ENCODE peak calls at places on chromosomes 5 and 9, in five cellular contexts. R is stomach; V is HCT116; S is CD4-positive, alpha-beta memory T cell; A is Peyer's patch. B is an unnamed sample.

GRCh38 chr5:108193021-108193795 is 188.7 kb downstream of the FBXL17 start:
- DNase-seq in R (no peak), V (no peak), S (no peak), A (no peak), B (no peak)

GRCh38 chr9:126147186-126147585 is 179.4 kb upstream of the MVB12B start:
- DNase-seq in R (no peak), V (no peak), S (no peak), A (peak; percentile 10), B (no peak)

GRCh38 chr5:115815693-115816225 is 700 bp downstream of the CDO1 start:
- DNase-seq in R (no peak), V (no peak), S (no peak), A (no peak), B (peak; percentile 46)

GRCh38 chr5:179870403-179870903 is 11.8 kb upstream of the MRNIP start:
- DNase-seq in R (peak; percentile 62), V (no peak), S (no peak), A (no peak), B (peak; percentile 70)

GRCh38 chr9:18390393-18390792 is 83.6 kb upstream of the ADAMTSL1 start:
- DNase-seq in R (no peak), V (no peak), S (no peak), A (no peak), B (no peak)

GRCh38 chr5:74516217-74516636 is 124.3 kb downstream of the ENC1 start:
- DNase-seq in R (no peak), V (no peak), S (no peak), A (no peak), B (no peak)

GRCh38 chr5:142014911-142015584 is 2.2 kb upstream of the GNPDA1 start:
- DNase-seq in R (no peak), V (peak; percentile 69), S (peak; percentile 66), A (peak; percentile 35), B (no peak)

GRCh38 chr9:121942313-121942712 is 150.8 kb downstream of the TTLL11 start:
- DNase-seq in R (no peak), V (no peak), S (no peak), A (no peak), B (no peak)

GRCh38 chr9:120841930-120842684 is 615 bp downstream of the PSMD5 start:
- DNase-seq in R (no peak), V (no peak), S (no peak), A (no peak), B (no peak)

DNA sequence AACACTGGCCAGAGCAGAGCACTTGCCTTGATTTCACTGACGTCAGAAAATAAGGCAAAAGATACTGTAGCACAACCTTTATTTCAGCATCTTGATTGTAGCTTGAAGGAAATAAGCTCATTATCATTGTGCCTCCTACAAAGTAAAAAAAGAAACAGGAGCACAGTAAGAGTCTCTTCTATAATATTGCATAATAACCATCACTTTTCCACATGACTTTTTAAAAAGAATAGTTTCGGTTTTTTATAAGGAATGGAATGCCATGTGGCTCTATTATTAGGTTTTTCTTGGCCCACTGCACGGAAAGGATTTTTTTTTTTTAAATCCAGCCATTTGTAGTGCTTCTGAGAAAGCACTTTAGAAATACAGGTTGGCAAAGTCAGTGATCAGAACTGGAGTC is 655.3 kb downstream of the LRRC70 start:
- DNase-seq in R (no peak), V (no peak), S (no peak), A (no peak), B (no peak)
- H3K27ac ChIP-seq in R (no peak overlapping the region), V (no peak overlapping the region), S (no peak overlapping the region), A (no peak overlapping the region), B (no peak overlapping the region)

GRCh38 chr9:90128587-90129190 is 513.9 kb downstream of the DIRAS2 start:
- DNase-seq in R (no peak), V (no peak), S (no peak), A (no peak), B (no peak)
- H3K4me3 ChIP-seq in R (no peak overlapping the region), V (no peak overlapping the region), S (no peak overlapping the region), A (no peak overlapping the region), B (no peak overlapping the region)

GRCh38 chr5:125326114-125326513 is 579.7 kb upstream of the ZNF608 start:
- DNase-seq in R (peak; percentile 44), V (no peak), S (no peak), A (no peak), B (no peak)
- H3K36me3 ChIP-seq in R (no peaks in the 10 kb centered on the region), V (no peaks in the 10 kb centered on the region), S (no peaks in the 10 kb centered on the region), A (no peaks in the 10 kb centered on the region), B (no peaks in the 10 kb centered on the region)

GRCh38 chr5:77176429-77176828 is 34.1 kb upstream of the PDE8B start:
- DNase-seq in R (no peak), V (no peak), S (no peak), A (no peak), B (no peak)

GRCh38 chr5:77177576-77177975 is 32.9 kb upstream of the PDE8B start:
- DNase-seq in R (no peak), V (no peak), S (no peak), A (no peak), B (no peak)

GRCh38 chr5:77181596-77182304 is 28.7 kb upstream of the PDE8B start:
- DNase-seq in R (no peak), V (no peak), S (no peak), A (no peak), B (peak; percentile 58)

GRCh38 chr5:77180167-77181081 is 30.1 kb upstream of the PDE8B start:
- DNase-seq in R (peak; percentile 67), V (no peak), S (no peak), A (no peak), B (peak; percentile 70)

GRCh38 chr5:77181173-77181572 is 29.3 kb upstream of the PDE8B start:
- DNase-seq in R (no peak), V (no peak), S (no peak), A (no peak), B (no peak)
- H3K27ac ChIP-seq in R (no peak overlapping the region), V (no peak overlapping the region), S (no peak overlapping the region), A (no peak overlapping the region), B (no peak overlapping the region)

GRCh38 chr5:91311168-91311696 is 71.9 kb downstream of the ARRDC3 start:
- DNase-seq in R (no peak), V (no peak), S (no peak), A (no peak), B (no peak)
- H3K4me3 ChIP-seq in R (no peak overlapping the region), V (peak overlapping the region; percentile 0), S (no peak overlapping the region), A (no peak overlapping the region), B (no peak overlapping the region)

DNA sequence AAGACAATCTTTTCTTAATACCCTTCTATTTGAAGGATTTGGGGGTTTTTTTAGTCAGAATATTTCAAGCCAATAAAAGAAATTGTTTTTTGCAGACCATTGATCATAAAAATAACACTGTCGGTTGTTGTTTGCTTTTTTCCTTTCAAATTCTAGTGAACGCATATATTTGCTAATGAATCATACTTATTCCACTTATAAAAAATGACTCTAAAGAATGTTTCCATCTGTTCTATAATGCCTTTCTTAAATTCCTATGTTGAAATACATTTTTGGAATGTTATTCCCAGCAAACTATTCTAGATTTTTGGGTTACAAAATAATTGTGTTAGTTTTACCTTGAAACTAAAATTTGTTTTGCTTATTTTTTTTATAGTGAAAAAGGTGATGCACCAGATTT is 32.2 kb downstream of the CWC27 start:
- DNase-seq in R (no peak), V (no peak), S (no peak), A (no peak), B (no peak)
- H3K36me3 ChIP-seq in R (no peaks in the 10 kb centered on the region), V (no peaks in the 10 kb centered on the region), S (peaks cover 4% of the 10 kb centered on the region), A (peaks cover 17% of the 10 kb centered on the region), B (peaks cover 4% of the 10 kb centered on the region)

DNA sequence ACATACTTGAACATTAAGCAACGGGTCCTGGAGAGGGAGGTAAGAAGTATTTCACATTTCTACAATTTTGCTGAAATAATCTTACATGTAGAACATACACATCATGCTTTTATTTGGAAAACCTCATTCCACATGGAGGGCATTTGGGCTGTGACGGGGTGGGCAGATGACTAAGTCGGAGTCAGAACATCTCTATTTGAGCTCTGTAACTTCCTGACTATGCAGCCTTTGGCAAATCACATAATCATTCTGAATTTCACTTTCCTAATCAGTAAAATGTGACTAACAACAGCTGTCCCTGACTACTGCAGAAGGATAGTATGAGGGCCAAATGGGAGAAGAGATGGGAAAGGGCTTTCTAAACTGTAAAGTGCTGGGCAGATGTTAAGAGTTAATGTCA is 17.1 kb upstream of the IL6ST start:
- DNase-seq in R (no peak), V (no peak), S (no peak), A (no peak), B (no peak)
- H3K27ac ChIP-seq in R (peak overlapping the region; percentile 77), V (no peak overlapping the region), S (peak overlapping the region; percentile 12), A (no peak overlapping the region), B (no peak overlapping the region)

GRCh38 chr5:3261081-3261480 is 334.6 kb upstream of the IRX1 start:
- DNase-seq in R (no peak), V (no peak), S (no peak), A (no peak), B (no peak)

GRCh38 chr5:3252235-3252634 is 343.4 kb upstream of the IRX1 start:
- DNase-seq in R (no peak), V (no peak), S (no peak), A (no peak), B (no peak)

GRCh38 chr5:3262451-3262850 is 333.2 kb upstream of the IRX1 start:
- DNase-seq in R (no peak), V (no peak), S (no peak), A (no peak), B (no peak)

DNA sequence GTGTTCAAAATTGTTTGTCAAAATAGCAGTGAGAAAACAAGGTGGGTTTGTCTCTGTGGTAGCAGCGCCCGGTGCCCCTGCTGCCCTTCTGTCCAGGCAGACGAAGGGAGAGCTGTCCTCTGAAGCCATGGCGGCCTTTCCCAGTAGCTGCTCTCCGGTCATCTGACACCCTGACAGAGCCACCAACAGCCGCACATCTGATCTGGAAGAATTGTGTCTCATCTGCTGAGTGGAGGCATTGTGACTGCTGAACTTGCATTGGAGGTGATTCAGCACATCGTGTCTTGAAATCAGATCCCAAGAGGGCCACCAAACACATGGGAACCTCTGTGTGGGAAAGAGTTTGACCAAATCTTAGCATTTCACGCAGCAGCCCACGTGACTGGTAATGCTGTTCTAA is 337.6 kb upstream of the IRX1 start:
- DNase-seq in R (no peak), V (no peak), S (no peak), A (no peak), B (no peak)
- H3K4me3 ChIP-seq in R (no peak overlapping the region), V (no peak overlapping the region), S (no peak overlapping the region), A (no peak overlapping the region), B (no peak overlapping the region)

B was measured in aorta.